ENCODE peak calls at places on chromosomes 5 and 9, in ten cellular contexts. V, D, B, Y, C, E, X, Q, Z and U are unnamed samples.

GRCh38 chr9:33140406-33141360 is 26.5 kb downstream of the B4GALT1 start:
- DNase-seq in V (no peak), X (peak), C (no peak), Q (no peak), E (no peak), Y (no peak), D (no peak), Z (no peak), B (no peak), U (no peak)

GRCh38 chr9:72983056-72983455 is 30.2 kb upstream of the ALDH1A1 start:
- DNase-seq in E (no peak), Q (no peak), C (no peak), Z (no peak), D (no peak), V (no peak), Y (no peak), X (peak), B (no peak), U (no peak)

GRCh38 chr5:35087971-35088370 is 40.2 kb upstream of the AGXT2 start:
- DNase-seq in Z (peak), X (no peak), Q (no peak), V (peak), E (peak), C (no peak), Y (peak), D (peak), B (no peak), U (no peak)

GRCh38 chr5:124742983-124743533 is 3.4 kb downstream of the ZNF608 start:
- DNase-seq in X (peak), E (peak), Y (peak), C (no peak), V (peak), Z (peak), Q (peak), B (peak), D (peak), U (no peak)

GRCh38 chr9:21871256-21871975 is 69.0 kb downstream of the MTAP start:
- DNase-seq in Q (no peak), V (no peak), D (no peak), Y (peak), B (no peak), E (peak), Z (no peak), X (no peak), C (no peak), U (no peak)

GRCh38 chr5:32450952-32451351 is 6.4 kb upstream of the ZFR start:
- DNase-seq in Y (peak), Q (no peak), X (peak), C (no peak), V (no peak), B (no peak), D (no peak), Z (no peak), E (peak), U (no peak)

GRCh38 chr9:565528-565927 is 276.0 kb upstream of the DMRT1 start:
- DNase-seq in Z (no peak), Y (no peak), X (no peak), Q (no peak), V (no peak), E (no peak), D (no peak), B (no peak), C (no peak), U (no peak)

GRCh38 chr9:94082956-94083355 is 1.3 kb upstream of the PTPDC1 start:
- DNase-seq in Q (no peak), D (peak), V (no peak), Z (no peak), Y (no peak), B (no peak), X (peak), E (no peak), C (no peak), U (no peak)

GRCh38 chr5:105882956-105883481 is 1787.7 kb downstream of the EFNA5 start:
- DNase-seq in Y (peak), Q (no peak), X (no peak), D (no peak), E (no peak), B (no peak), C (no peak), Z (no peak), V (no peak), U (no peak)

GRCh38 chr9:136848393-136849037 is 694 bp upstream of the PHPT1 start:
- DNase-seq in Q (no peak), D (no peak), X (peak), C (no peak), E (peak), V (no peak), B (peak), Y (peak), Z (peak), U (no peak)